ENCODE peak calls at places on chromosome 6, in seven cellular contexts. A is H1, S is HCT116, L is K562, K is GM12878, X is HepG2, W is SK-N-SH. U is an unnamed sample.

GRCh38 chr6:126804255-126805064 is 314.0 kb upstream of the RSPO3 start:
- DNase-seq in A (no peak), S (peak; percentile 19), L (peak; percentile 28), K (no peak), X (peak; percentile 51), W (peak; percentile 24), U (peak; percentile 8)

GRCh38 chr6:152087096-152087495 is 279.6 kb downstream of the ESR1 start:
- DNase-seq in A (no peak), S (no peak), L (no peak), K (no peak), X (no peak), W (no peak), U (no peak)

GRCh38 chr6:42030585-42031506 is 19.5 kb upstream of the TAF8 start:
- DNase-seq in A (no peak), S (no peak), L (peak; percentile 90), K (no peak), X (no peak), W (peak; percentile 56), U (no peak)

GRCh38 chr6:127737009-127737486 is 160.1 kb downstream of the C6orf58 start:
- DNase-seq in A (peak; percentile 19), S (peak; percentile 74), L (peak; percentile 37), K (peak; percentile 12), X (peak; percentile 63), W (peak; percentile 37), U (peak; percentile 23)

GRCh38 chr6:35496851-35497570 is at the start of gene TEAD3:
- DNase-seq in A (no peak), S (no peak), L (peak; percentile 97), K (no peak), X (peak; percentile 69), W (peak; percentile 97), U (peak; percentile 90)

GRCh38 chr6:109096198-109096597 is 891 bp downstream of the CEP57L1 start:
- DNase-seq in A (no peak), S (no peak), L (no peak), K (no peak), X (no peak), W (no peak), U (no peak)

GRCh38 chr6:23180504-23181293 is 611.3 kb downstream of the HDGFL1 start:
- DNase-seq in A (no peak), S (no peak), L (no peak), K (no peak), X (no peak), W (peak; percentile 64), U (no peak)

GRCh38 chr6:152160346-152160745 is 352.9 kb downstream of the ESR1 start:
- DNase-seq in A (no peak), S (no peak), L (no peak), K (peak; percentile 69), X (no peak), W (no peak), U (no peak)

GRCh38 chr6:108742041-108742440 is 106.2 kb upstream of the ARMC2 start:
- DNase-seq in A (no peak), S (no peak), L (no peak), K (no peak), X (no peak), W (no peak), U (no peak)

GRCh38 chr6:85620308-85620707 is 22.4 kb downstream of the SYNCRIP start:
- DNase-seq in A (no peak), S (no peak), L (no peak), K (no peak), X (no peak), W (no peak), U (no peak)

GRCh38 chr6:32216998-32217397 is 6.9 kb downstream of the NOTCH4 start:
- DNase-seq in A (no peak), S (no peak), L (no peak), K (no peak), X (no peak), W (no peak), U (no peak)

GRCh38 chr6:12570461-12571030 is 146.0 kb upstream of the PHACTR1 start:
- DNase-seq in A (no peak), S (no peak), L (no peak), K (no peak), X (no peak), W (no peak), U (peak; percentile 89)

GRCh38 chr6:13362432-13362831 is 34.1 kb upstream of the TBC1D7 start:
- DNase-seq in A (no peak), S (no peak), L (no peak), K (no peak), X (no peak), W (no peak), U (no peak)

GRCh38 chr6:102619585-102619984 is 1226.1 kb downstream of the GRIK2 start:
- DNase-seq in A (no peak), S (peak; percentile 1), L (no peak), K (no peak), X (peak; percentile 2), W (peak; percentile 10), U (peak; percentile 0)

GRCh38 chr6:47290124-47290834 is 19.4 kb downstream of the TNFRSF21 start:
- DNase-seq in A (no peak), S (no peak), L (no peak), K (no peak), X (no peak), W (no peak), U (no peak)

GRCh38 chr6:110703906-110704594 is 111.2 kb downstream of the CDK19 start:
- DNase-seq in A (no peak), S (no peak), L (no peak), K (no peak), X (peak; percentile 90), W (no peak), U (no peak)

GRCh38 chr6:43771210-43771857 is 1.3 kb downstream of the VEGFA start:
- DNase-seq in A (no peak), S (no peak), L (peak; percentile 87), K (no peak), X (peak; percentile 79), W (peak; percentile 72), U (peak; percentile 79)

GRCh38 chr6:43949451-43950110 is 177.7 kb downstream of the MRPL14 start:
- DNase-seq in A (no peak), S (no peak), L (no peak), K (no peak), X (no peak), W (no peak), U (no peak)

GRCh38 chr6:119110601-119111548 is 32.4 kb upstream of the FAM184A start:
- DNase-seq in A (no peak), S (peak; percentile 44), L (peak; percentile 65), K (peak; percentile 28), X (peak; percentile 69), W (peak; percentile 49), U (no peak)

GRCh38 chr6:28543671-28544131 is 18.0 kb downstream of the GPX5 start:
- DNase-seq in A (no peak), S (no peak), L (no peak), K (no peak), X (no peak), W (peak; percentile 12), U (no peak)

GRCh38 chr6:130969807-130970491 is 93.1 kb downstream of the EPB41L2 start:
- DNase-seq in A (no peak), S (no peak), L (no peak), K (no peak), X (peak; percentile 80), W (no peak), U (no peak)

GRCh38 chr6:88983532-88983931 is 20.1 kb upstream of the RNGTT start:
- DNase-seq in A (no peak), S (peak; percentile 35), L (peak; percentile 22), K (no peak), X (no peak), W (peak; percentile 27), U (peak; percentile 55)

GRCh38 chr6:108712946-108713345 is 135.3 kb upstream of the ARMC2 start:
- DNase-seq in A (no peak), S (no peak), L (no peak), K (no peak), X (no peak), W (no peak), U (peak; percentile 67)

GRCh38 chr6:102679844-102680243 is 1286.3 kb downstream of the GRIK2 start:
- DNase-seq in A (no peak), S (no peak), L (no peak), K (no peak), X (peak; percentile 39), W (peak; percentile 21), U (no peak)

GRCh38 chr6:169833258-169833794 is 81.9 kb downstream of the ERMARD start:
- DNase-seq in A (no peak), S (no peak), L (no peak), K (no peak), X (no peak), W (no peak), U (no peak)
- TF ChIP-seq JUND in A (no peak), S (no peak), L (no peak), K (no peak), X (no peak), W (no peak), U (no peak)

GRCh38 chr6:117264487-117265424 is 602 bp upstream of the VGLL2 start:
- DNase-seq in A (no peak), S (no peak), L (no peak), K (no peak), X (no peak), W (peak; percentile 26), U (no peak)
- TF ChIP-seq JUND in A (no peak), S (no peak), L (no peak), K (no peak), X (no peak), W (no peak), U (no peak)

GRCh38 chr6:132285004-132285780 is 116.1 kb downstream of the MOXD1 start:
- DNase-seq in A (no peak), S (no peak), L (no peak), K (no peak), X (no peak), W (no peak), U (no peak)

GRCh38 chr6:132275253-132275970 is 125.9 kb downstream of the MOXD1 start:
- DNase-seq in A (no peak), S (no peak), L (no peak), K (no peak), X (no peak), W (no peak), U (no peak)

GRCh38 chr6:132282696-132283095 is 118.6 kb downstream of the MOXD1 start:
- DNase-seq in A (no peak), S (no peak), L (no peak), K (no peak), X (no peak), W (no peak), U (no peak)

GRCh38 chr6:132279592-132280139 is 121.6 kb downstream of the MOXD1 start:
- DNase-seq in A (peak; percentile 15), S (peak; percentile 61), L (peak; percentile 66), K (peak; percentile 64), X (peak; percentile 78), W (peak; percentile 43), U (peak; percentile 74)
- TF ChIP-seq JUND in A (no peak), S (no peak), L (no peak), K (no peak), X (no peak), W (no peak), U (no peak)

DNA sequence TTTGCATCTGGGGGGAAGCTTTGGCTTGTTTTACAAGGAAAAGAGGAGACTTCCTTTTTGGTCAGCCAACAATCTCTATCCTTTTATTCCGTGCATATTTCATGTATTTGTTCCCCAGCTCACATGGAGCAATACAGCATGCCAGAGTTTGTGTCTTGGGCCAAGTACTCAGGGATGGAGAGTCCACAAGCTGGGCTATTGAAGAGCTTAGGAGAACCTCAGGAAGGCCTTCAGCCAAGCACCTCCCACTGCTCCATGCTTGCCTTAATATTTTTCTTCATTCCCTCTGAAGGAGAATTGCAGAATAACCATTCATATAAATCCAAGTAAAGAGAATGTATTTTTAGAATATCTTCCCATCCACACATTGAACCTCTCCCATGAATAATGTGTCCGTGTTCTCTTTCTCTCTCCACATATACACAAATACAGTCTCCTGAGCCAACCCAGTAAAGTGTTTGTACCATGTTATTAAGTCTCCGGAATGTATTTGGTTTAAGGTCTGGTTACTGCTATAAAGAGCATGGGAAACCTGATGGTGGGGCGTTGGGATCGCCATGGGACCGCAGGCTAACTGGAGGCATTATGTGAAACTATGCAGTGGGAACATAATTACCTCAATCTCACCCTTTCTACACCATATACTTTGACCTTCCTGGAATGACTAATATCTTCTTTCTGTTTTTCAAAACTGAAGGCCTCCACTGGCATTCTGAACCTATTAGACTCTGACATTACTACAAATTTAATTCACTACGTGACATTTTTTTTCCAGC is 3.0 kb downstream of the LAMA4 start:
- DNase-seq in A (no peak), S (no peak), L (no peak), K (no peak), X (no peak), W (no peak), U (no peak)
- TF ChIP-seq JUND in A (no peak), S (no peak), L (no peak), K (no peak), X (no peak), W (no peak), U (no peak)